ENCODE peak calls at places on chromosomes 16 and 17, in eight cellular contexts. One of them, this sample, is unnamed.

GRCh38 chr16:85284138-85284897 is 172.0 kb upstream of the CIBAR2 start:
- DNase-seq in GM04504: no peak
- DNase-seq in right atrium auricular region: no peak
- DNase-seq in RWPE2: no peak
- DNase-seq in activated CD4-positive, alpha-beta T cell treated with anti-CD3 and anti-CD28 coated beads, Interleukin-2, amount 10 ng/mL, durations not matched to agents 7 days and 5 days: no peak
- DNase-seq in lung: no peak
- DNase-seq in T-helper 2 cell: no peak
- DNase-seq in effector CD4-positive, alpha-beta T cell: no peak
- DNase-seq in this sample: no peak

GRCh38 chr17:48054238-48055185 is 6.4 kb downstream of the NFE2L1 start:
- DNase-seq in GM04504: peak
- DNase-seq in right atrium auricular region: no peak
- DNase-seq in RWPE2: peak
- DNase-seq in activated CD4-positive, alpha-beta T cell treated with anti-CD3 and anti-CD28 coated beads, Interleukin-2, amount 10 ng/mL, durations not matched to agents 7 days and 5 days: no peak
- DNase-seq in lung: peak
- DNase-seq in T-helper 2 cell: no peak
- DNase-seq in effector CD4-positive, alpha-beta T cell: no peak
- DNase-seq in this sample: no peak

GRCh38 chr16:47461598-47462266 is 601 bp downstream of the PHKB start:
- DNase-seq in GM04504: peak
- DNase-seq in right atrium auricular region: no peak
- DNase-seq in RWPE2: no peak
- DNase-seq in activated CD4-positive, alpha-beta T cell treated with anti-CD3 and anti-CD28 coated beads, Interleukin-2, amount 10 ng/mL, durations not matched to agents 7 days and 5 days: peak
- DNase-seq in lung: peak
- DNase-seq in T-helper 2 cell: peak
- DNase-seq in effector CD4-positive, alpha-beta T cell: no peak
- DNase-seq in this sample: peak

GRCh38 chr17:266701-267656 is 85.5 kb upstream of the DOC2B start:
- DNase-seq in GM04504: no peak
- DNase-seq in right atrium auricular region: peak
- DNase-seq in RWPE2: peak
- DNase-seq in activated CD4-positive, alpha-beta T cell treated with anti-CD3 and anti-CD28 coated beads, Interleukin-2, amount 10 ng/mL, durations not matched to agents 7 days and 5 days: peak
- DNase-seq in lung: no peak
- DNase-seq in T-helper 2 cell: no peak
- DNase-seq in effector CD4-positive, alpha-beta T cell: no peak
- DNase-seq in this sample: no peak

GRCh38 chr17:57838857-57839570 is 10.8 kb downstream of the MRPS23 start:
- DNase-seq in GM04504: no peak
- DNase-seq in right atrium auricular region: no peak
- DNase-seq in RWPE2: no peak
- DNase-seq in activated CD4-positive, alpha-beta T cell treated with anti-CD3 and anti-CD28 coated beads, Interleukin-2, amount 10 ng/mL, durations not matched to agents 7 days and 5 days: no peak
- DNase-seq in lung: no peak
- DNase-seq in T-helper 2 cell: no peak
- DNase-seq in effector CD4-positive, alpha-beta T cell: no peak
- DNase-seq in this sample: no peak

GRCh38 chr17:65595071-65595655 is 33.7 kb upstream of the AXIN2 start:
- DNase-seq in GM04504: no peak
- DNase-seq in right atrium auricular region: no peak
- DNase-seq in RWPE2: no peak
- DNase-seq in activated CD4-positive, alpha-beta T cell treated with anti-CD3 and anti-CD28 coated beads, Interleukin-2, amount 10 ng/mL, durations not matched to agents 7 days and 5 days: no peak
- DNase-seq in lung: no peak
- DNase-seq in T-helper 2 cell: no peak
- DNase-seq in effector CD4-positive, alpha-beta T cell: no peak
- DNase-seq in this sample: no peak

GRCh38 chr16:57911711-57912110 is 59.2 kb downstream of the CNGB1 start:
- DNase-seq in GM04504: no peak
- DNase-seq in right atrium auricular region: no peak
- DNase-seq in RWPE2: no peak
- DNase-seq in activated CD4-positive, alpha-beta T cell treated with anti-CD3 and anti-CD28 coated beads, Interleukin-2, amount 10 ng/mL, durations not matched to agents 7 days and 5 days: no peak
- DNase-seq in lung: no peak
- DNase-seq in T-helper 2 cell: no peak
- DNase-seq in effector CD4-positive, alpha-beta T cell: no peak
- DNase-seq in this sample: no peak

GRCh38 chr16:58499615-58500328 is at the start of gene NDRG4:
- DNase-seq in GM04504: peak
- DNase-seq in right atrium auricular region: no peak
- DNase-seq in RWPE2: peak
- DNase-seq in activated CD4-positive, alpha-beta T cell treated with anti-CD3 and anti-CD28 coated beads, Interleukin-2, amount 10 ng/mL, durations not matched to agents 7 days and 5 days: peak
- DNase-seq in lung: no peak
- DNase-seq in T-helper 2 cell: peak
- DNase-seq in effector CD4-positive, alpha-beta T cell: peak
- DNase-seq in this sample: no peak

GRCh38 chr17:42428141-42428944 is 5.3 kb upstream of the CAVIN1 start:
- DNase-seq in GM04504: peak
- DNase-seq in right atrium auricular region: no peak
- DNase-seq in RWPE2: peak
- DNase-seq in activated CD4-positive, alpha-beta T cell treated with anti-CD3 and anti-CD28 coated beads, Interleukin-2, amount 10 ng/mL, durations not matched to agents 7 days and 5 days: peak
- DNase-seq in lung: peak
- DNase-seq in T-helper 2 cell: peak
- DNase-seq in effector CD4-positive, alpha-beta T cell: peak
- DNase-seq in this sample: peak

GRCh38 chr16:83771306-83771942 is 36.4 kb upstream of the HSBP1 start:
- DNase-seq in GM04504: no peak
- DNase-seq in right atrium auricular region: peak
- DNase-seq in RWPE2: no peak
- DNase-seq in activated CD4-positive, alpha-beta T cell treated with anti-CD3 and anti-CD28 coated beads, Interleukin-2, amount 10 ng/mL, durations not matched to agents 7 days and 5 days: no peak
- DNase-seq in lung: no peak
- DNase-seq in T-helper 2 cell: no peak
- DNase-seq in effector CD4-positive, alpha-beta T cell: no peak
- DNase-seq in this sample: no peak

GRCh38 chr17:76005263-76006149 is 4.9 kb downstream of the CDK3 start:
- DNase-seq in GM04504: peak
- DNase-seq in right atrium auricular region: peak
- DNase-seq in RWPE2: peak
- DNase-seq in activated CD4-positive, alpha-beta T cell treated with anti-CD3 and anti-CD28 coated beads, Interleukin-2, amount 10 ng/mL, durations not matched to agents 7 days and 5 days: peak
- DNase-seq in lung: peak
- DNase-seq in T-helper 2 cell: peak
- DNase-seq in effector CD4-positive, alpha-beta T cell: peak
- DNase-seq in this sample: peak

GRCh38 chr16:9447195-9447551 is 355.7 kb downstream of the HAPSTR1 start:
- DNase-seq in GM04504: no peak
- DNase-seq in right atrium auricular region: no peak
- DNase-seq in RWPE2: no peak
- DNase-seq in activated CD4-positive, alpha-beta T cell treated with anti-CD3 and anti-CD28 coated beads, Interleukin-2, amount 10 ng/mL, durations not matched to agents 7 days and 5 days: no peak
- DNase-seq in lung: peak
- DNase-seq in T-helper 2 cell: no peak
- DNase-seq in effector CD4-positive, alpha-beta T cell: no peak
- DNase-seq in this sample: no peak

GRCh38 chr17:80793421-80793820 is 198.2 kb upstream of the CHMP6 start:
- DNase-seq in GM04504: no peak
- DNase-seq in right atrium auricular region: no peak
- DNase-seq in RWPE2: no peak
- DNase-seq in activated CD4-positive, alpha-beta T cell treated with anti-CD3 and anti-CD28 coated beads, Interleukin-2, amount 10 ng/mL, durations not matched to agents 7 days and 5 days: no peak
- DNase-seq in lung: no peak
- DNase-seq in T-helper 2 cell: no peak
- DNase-seq in effector CD4-positive, alpha-beta T cell: no peak
- DNase-seq in this sample: no peak

GRCh38 chr16:12876778-12877177 is 24.6 kb upstream of the SHISA9 start:
- DNase-seq in GM04504: no peak
- DNase-seq in right atrium auricular region: no peak
- DNase-seq in RWPE2: no peak
- DNase-seq in activated CD4-positive, alpha-beta T cell treated with anti-CD3 and anti-CD28 coated beads, Interleukin-2, amount 10 ng/mL, durations not matched to agents 7 days and 5 days: no peak
- DNase-seq in lung: no peak
- DNase-seq in T-helper 2 cell: no peak
- DNase-seq in effector CD4-positive, alpha-beta T cell: no peak
- DNase-seq in this sample: no peak

GRCh38 chr17:75572713-75573539 is 14.7 kb upstream of the MYO15B start:
- DNase-seq in GM04504: no peak
- DNase-seq in right atrium auricular region: no peak
- DNase-seq in RWPE2: no peak
- DNase-seq in activated CD4-positive, alpha-beta T cell treated with anti-CD3 and anti-CD28 coated beads, Interleukin-2, amount 10 ng/mL, durations not matched to agents 7 days and 5 days: no peak
- DNase-seq in lung: no peak
- DNase-seq in T-helper 2 cell: no peak
- DNase-seq in effector CD4-positive, alpha-beta T cell: no peak
- DNase-seq in this sample: no peak

GRCh38 chr17:65394811-65395472 is 166.5 kb downstream of the AXIN2 start:
- DNase-seq in GM04504: no peak
- DNase-seq in right atrium auricular region: no peak
- DNase-seq in RWPE2: no peak
- DNase-seq in activated CD4-positive, alpha-beta T cell treated with anti-CD3 and anti-CD28 coated beads, Interleukin-2, amount 10 ng/mL, durations not matched to agents 7 days and 5 days: no peak
- DNase-seq in lung: no peak
- DNase-seq in T-helper 2 cell: peak
- DNase-seq in effector CD4-positive, alpha-beta T cell: no peak
- DNase-seq in this sample: no peak

GRCh38 chr16:56669005-56669839 is at the start of gene MT1H:
- DNase-seq in GM04504: no peak
- DNase-seq in right atrium auricular region: no peak
- DNase-seq in RWPE2: no peak
- DNase-seq in activated CD4-positive, alpha-beta T cell treated with anti-CD3 and anti-CD28 coated beads, Interleukin-2, amount 10 ng/mL, durations not matched to agents 7 days and 5 days: peak
- DNase-seq in lung: no peak
- DNase-seq in T-helper 2 cell: peak
- DNase-seq in effector CD4-positive, alpha-beta T cell: no peak
- DNase-seq in this sample: no peak

GRCh38 chr17:42406602-42407288 is 16.3 kb downstream of the CAVIN1 start:
- DNase-seq in GM04504: no peak
- DNase-seq in right atrium auricular region: no peak
- DNase-seq in RWPE2: no peak
- DNase-seq in activated CD4-positive, alpha-beta T cell treated with anti-CD3 and anti-CD28 coated beads, Interleukin-2, amount 10 ng/mL, durations not matched to agents 7 days and 5 days: no peak
- DNase-seq in lung: no peak
- DNase-seq in T-helper 2 cell: no peak
- DNase-seq in effector CD4-positive, alpha-beta T cell: no peak
- DNase-seq in this sample: peak

GRCh38 chr16:67017451-67017750 is 11.5 kb upstream of the CBFB start:
- DNase-seq in GM04504: no peak
- DNase-seq in right atrium auricular region: no peak
- DNase-seq in RWPE2: peak
- DNase-seq in activated CD4-positive, alpha-beta T cell treated with anti-CD3 and anti-CD28 coated beads, Interleukin-2, amount 10 ng/mL, durations not matched to agents 7 days and 5 days: no peak
- DNase-seq in lung: no peak
- DNase-seq in T-helper 2 cell: no peak
- DNase-seq in effector CD4-positive, alpha-beta T cell: no peak
- DNase-seq in this sample: no peak

GRCh38 chr16:10688291-10688690 is 6.4 kb downstream of the TEKT5 start:
- DNase-seq in GM04504: no peak
- DNase-seq in right atrium auricular region: no peak
- DNase-seq in RWPE2: no peak
- DNase-seq in activated CD4-positive, alpha-beta T cell treated with anti-CD3 and anti-CD28 coated beads, Interleukin-2, amount 10 ng/mL, durations not matched to agents 7 days and 5 days: no peak
- DNase-seq in lung: peak
- DNase-seq in T-helper 2 cell: no peak
- DNase-seq in effector CD4-positive, alpha-beta T cell: no peak
- DNase-seq in this sample: no peak

GRCh38 chr16:27724491-27724878 is 174.5 kb downstream of the KATNIP start:
- DNase-seq in GM04504: no peak
- DNase-seq in right atrium auricular region: no peak
- DNase-seq in RWPE2: no peak
- DNase-seq in activated CD4-positive, alpha-beta T cell treated with anti-CD3 and anti-CD28 coated beads, Interleukin-2, amount 10 ng/mL, durations not matched to agents 7 days and 5 days: no peak
- DNase-seq in lung: no peak
- DNase-seq in T-helper 2 cell: no peak
- DNase-seq in effector CD4-positive, alpha-beta T cell: no peak
- DNase-seq in this sample: no peak

GRCh38 chr16:66326995-66327513 is 39.4 kb upstream of the CDH5 start:
- DNase-seq in GM04504: no peak
- DNase-seq in right atrium auricular region: no peak
- DNase-seq in RWPE2: no peak
- DNase-seq in activated CD4-positive, alpha-beta T cell treated with anti-CD3 and anti-CD28 coated beads, Interleukin-2, amount 10 ng/mL, durations not matched to agents 7 days and 5 days: no peak
- DNase-seq in lung: no peak
- DNase-seq in T-helper 2 cell: no peak
- DNase-seq in effector CD4-positive, alpha-beta T cell: no peak
- DNase-seq in this sample: no peak

GRCh38 chr16:23729503-23730424 is 16.7 kb upstream of the ERN2 start:
- DNase-seq in GM04504: peak
- DNase-seq in right atrium auricular region: no peak
- DNase-seq in RWPE2: no peak
- DNase-seq in activated CD4-positive, alpha-beta T cell treated with anti-CD3 and anti-CD28 coated beads, Interleukin-2, amount 10 ng/mL, durations not matched to agents 7 days and 5 days: no peak
- DNase-seq in lung: no peak
- DNase-seq in T-helper 2 cell: no peak
- DNase-seq in effector CD4-positive, alpha-beta T cell: no peak
- DNase-seq in this sample: peak

GRCh38 chr16:68737730-68738590 is 868 bp downstream of the CDH1 start:
- DNase-seq in GM04504: no peak
- DNase-seq in right atrium auricular region: no peak
- DNase-seq in RWPE2: peak
- DNase-seq in activated CD4-positive, alpha-beta T cell treated with anti-CD3 and anti-CD28 coated beads, Interleukin-2, amount 10 ng/mL, durations not matched to agents 7 days and 5 days: no peak
- DNase-seq in lung: peak
- DNase-seq in T-helper 2 cell: no peak
- DNase-seq in effector CD4-positive, alpha-beta T cell: no peak
- DNase-seq in this sample: no peak

GRCh38 chr16:425082-425718 is at the start of gene RAB11FIP3:
- DNase-seq in GM04504: peak
- DNase-seq in right atrium auricular region: peak
- DNase-seq in RWPE2: peak
- DNase-seq in activated CD4-positive, alpha-beta T cell treated with anti-CD3 and anti-CD28 coated beads, Interleukin-2, amount 10 ng/mL, durations not matched to agents 7 days and 5 days: peak
- DNase-seq in lung: peak
- DNase-seq in T-helper 2 cell: peak
- DNase-seq in effector CD4-positive, alpha-beta T cell: peak
- DNase-seq in this sample: peak

GRCh38 chr17:78995022-78995760 is 14.4 kb downstream of the CANT1 start:
- DNase-seq in GM04504: no peak
- DNase-seq in right atrium auricular region: no peak
- DNase-seq in RWPE2: no peak
- DNase-seq in activated CD4-positive, alpha-beta T cell treated with anti-CD3 and anti-CD28 coated beads, Interleukin-2, amount 10 ng/mL, durations not matched to agents 7 days and 5 days: no peak
- DNase-seq in lung: no peak
- DNase-seq in T-helper 2 cell: no peak
- DNase-seq in effector CD4-positive, alpha-beta T cell: no peak
- DNase-seq in this sample: no peak

GRCh38 chr16:80981103-80981502 is 25.6 kb downstream of the CMC2 start:
- DNase-seq in GM04504: no peak
- DNase-seq in right atrium auricular region: no peak
- DNase-seq in RWPE2: no peak
- DNase-seq in activated CD4-positive, alpha-beta T cell treated with anti-CD3 and anti-CD28 coated beads, Interleukin-2, amount 10 ng/mL, durations not matched to agents 7 days and 5 days: no peak
- DNase-seq in lung: no peak
- DNase-seq in T-helper 2 cell: no peak
- DNase-seq in effector CD4-positive, alpha-beta T cell: no peak
- DNase-seq in this sample: no peak

GRCh38 chr17:9645858-9646555 is 690 bp downstream of the USP43 start:
- DNase-seq in GM04504: no peak
- DNase-seq in right atrium auricular region: no peak
- DNase-seq in RWPE2: peak
- DNase-seq in activated CD4-positive, alpha-beta T cell treated with anti-CD3 and anti-CD28 coated beads, Interleukin-2, amount 10 ng/mL, durations not matched to agents 7 days and 5 days: peak
- DNase-seq in lung: peak
- DNase-seq in T-helper 2 cell: peak
- DNase-seq in effector CD4-positive, alpha-beta T cell: no peak
- DNase-seq in this sample: peak

GRCh38 chr17:17780941-17781590 is 55.7 kb downstream of the SREBF1 start:
- DNase-seq in GM04504: no peak
- DNase-seq in right atrium auricular region: no peak
- DNase-seq in RWPE2: no peak
- DNase-seq in activated CD4-positive, alpha-beta T cell treated with anti-CD3 and anti-CD28 coated beads, Interleukin-2, amount 10 ng/mL, durations not matched to agents 7 days and 5 days: no peak
- DNase-seq in lung: no peak
- DNase-seq in T-helper 2 cell: no peak
- DNase-seq in effector CD4-positive, alpha-beta T cell: no peak
- DNase-seq in this sample: no peak

GRCh38 chr16:85762970-85763369 is 12.1 kb upstream of the C16orf74 start:
- DNase-seq in GM04504: no peak
- DNase-seq in right atrium auricular region: no peak
- DNase-seq in RWPE2: no peak
- DNase-seq in activated CD4-positive, alpha-beta T cell treated with anti-CD3 and anti-CD28 coated beads, Interleukin-2, amount 10 ng/mL, durations not matched to agents 7 days and 5 days: no peak
- DNase-seq in lung: no peak
- DNase-seq in T-helper 2 cell: no peak
- DNase-seq in effector CD4-positive, alpha-beta T cell: no peak
- DNase-seq in this sample: no peak

GRCh38 chr17:32688221-32688620 is 188.7 kb downstream of the MYO1D start:
- DNase-seq in GM04504: no peak
- DNase-seq in right atrium auricular region: no peak
- DNase-seq in RWPE2: no peak
- DNase-seq in activated CD4-positive, alpha-beta T cell treated with anti-CD3 and anti-CD28 coated beads, Interleukin-2, amount 10 ng/mL, durations not matched to agents 7 days and 5 days: no peak
- DNase-seq in lung: no peak
- DNase-seq in T-helper 2 cell: no peak
- DNase-seq in effector CD4-positive, alpha-beta T cell: no peak
- DNase-seq in this sample: no peak